ENCODE peak calls at places on chromosomes 11 and 22, in six cellular contexts. O is AG04449, A is fibroblast of pulmonary artery, R is DND-41, W is body of pancreas, H is IMR-90. Y is an unnamed sample.

GRCh38 chr22:23182289-23183106 is 2.2 kb downstream of the BCR start:
- DNase-seq in O (no peak), A (no peak), R (peak), W (peak), H (peak), Y (peak)

GRCh38 chr11:72048718-72049460 is 31.5 kb downstream of the NUMA1 start:
- DNase-seq in O (no peak), A (no peak), R (no peak), W (peak), H (no peak), Y (no peak)

GRCh38 chr11:27468209-27468608 is 4.4 kb downstream of the LGR4 start:
- DNase-seq in O (peak), A (peak), R (no peak), W (no peak), H (peak), Y (peak)

GRCh38 chr22:31626427-31627150 is 35.4 kb downstream of the PISD start:
- DNase-seq in O (no peak), A (peak), R (no peak), W (no peak), H (no peak), Y (no peak)

GRCh38 chr22:36086170-36086490 is 57.5 kb upstream of the RBFOX2 start:
- DNase-seq in O (no peak), A (no peak), R (no peak), W (no peak), H (no peak), Y (no peak)

GRCh38 chr11:122141757-122142156 is 25.7 kb upstream of the BLID start:
- DNase-seq in O (no peak), A (no peak), R (no peak), W (no peak), H (no peak), Y (peak)

GRCh38 chr11:11035331-11035730 is 177.5 kb upstream of the ZBED5 start:
- DNase-seq in O (no peak), A (no peak), R (no peak), W (no peak), H (no peak), Y (no peak)

GRCh38 chr22:38467904-38468760 is at the start of gene KDELR3:
- DNase-seq in O (no peak), A (peak), R (no peak), W (peak), H (peak), Y (peak)

GRCh38 chr22:29879738-29880137 is 3.2 kb upstream of the MTMR3 start:
- DNase-seq in O (no peak), A (no peak), R (peak), W (no peak), H (no peak), Y (peak)

GRCh38 chr22:23068832-23069385 is 1.4 kb upstream of the GNAZ start:
- DNase-seq in O (no peak), A (no peak), R (no peak), W (no peak), H (no peak), Y (no peak)

GRCh38 chr11:100789500-100789899 is 102.4 kb downstream of the ARHGAP42 start:
- DNase-seq in O (no peak), A (no peak), R (no peak), W (peak), H (peak), Y (peak)

GRCh38 chr11:1052133-1053011 is 15.9 kb upstream of the MUC6 start:
- DNase-seq in O (no peak), A (no peak), R (no peak), W (no peak), H (no peak), Y (no peak)

GRCh38 chr11:71207563-71207962 is 44.8 kb downstream of the SHANK2 start:
- DNase-seq in O (no peak), A (no peak), R (no peak), W (no peak), H (no peak), Y (no peak)

GRCh38 chr22:45587638-45588481 is 83.8 kb upstream of the ATXN10 start:
- DNase-seq in O (no peak), A (no peak), R (no peak), W (no peak), H (peak), Y (no peak)

GRCh38 chr11:116702772-116703360 is 69.9 kb downstream of the BUD13 start:
- DNase-seq in O (no peak), A (no peak), R (no peak), W (no peak), H (no peak), Y (no peak)

GRCh38 chr22:49979587-49980264 is 19.2 kb downstream of the PIM3 start:
- DNase-seq in O (no peak), A (peak), R (no peak), W (peak), H (no peak), Y (peak)

GRCh38 chr11:124983674-124984511 is 29.9 kb downstream of the CCDC15 start:
- DNase-seq in O (no peak), A (no peak), R (no peak), W (no peak), H (no peak), Y (no peak)

GRCh38 chr22:32308191-32308590 is 49.5 kb upstream of the RFPL3 start:
- DNase-seq in O (no peak), A (no peak), R (no peak), W (no peak), H (no peak), Y (no peak)

GRCh38 chr11:74288161-74288560 is 23.3 kb downstream of the P4HA3 start:
- DNase-seq in O (peak), A (peak), R (no peak), W (no peak), H (peak), Y (peak)

GRCh38 chr11:23284626-23285025 is 424.4 kb upstream of the CCDC179 start:
- DNase-seq in O (peak), A (peak), R (no peak), W (no peak), H (peak), Y (no peak)

GRCh38 chr11:108872781-108873291 is 208.0 kb downstream of the DDX10 start:
- DNase-seq in O (no peak), A (no peak), R (no peak), W (no peak), H (peak), Y (no peak)

GRCh38 chr11:59173964-59174663 is 2.2 kb downstream of the DTX4 start:
- DNase-seq in O (no peak), A (peak), R (no peak), W (peak), H (peak), Y (peak)

GRCh38 chr11:14269956-14270355 is 89.0 kb downstream of the RRAS2 start:
- DNase-seq in O (no peak), A (no peak), R (no peak), W (no peak), H (no peak), Y (peak)

DNA sequence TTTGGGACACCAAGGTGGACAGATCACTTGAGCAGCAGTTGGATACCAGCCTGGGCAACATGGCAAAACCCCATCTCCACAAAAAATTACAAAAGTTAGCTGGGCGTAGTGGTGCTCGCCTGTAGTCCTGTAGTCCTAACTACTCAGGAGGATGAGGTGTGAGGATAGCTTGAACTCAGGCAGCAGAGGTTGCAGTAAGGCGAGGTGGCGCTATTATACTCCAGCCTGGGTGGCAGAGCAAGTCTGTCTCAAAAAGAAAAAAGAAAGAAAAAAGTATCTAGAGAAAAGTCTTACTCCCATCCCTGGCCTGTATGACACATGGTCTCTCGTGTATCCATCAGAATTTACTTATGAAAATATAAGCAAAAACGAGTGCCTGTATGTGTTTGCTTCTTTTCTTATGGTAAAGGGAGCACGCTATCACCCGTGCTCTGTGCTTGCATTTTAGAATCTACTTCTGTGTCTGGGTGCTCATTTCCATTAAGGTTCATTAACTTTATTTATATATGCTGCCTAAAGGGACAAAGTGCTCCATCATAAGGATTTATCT is 15.4 kb upstream of the CPT1A start:
- DNase-seq in O (no peak), A (no peak), R (no peak), W (no peak), H (no peak), Y (no peak)
- H3K4me3 ChIP-seq in O (no peak), A (no peak), R (no peak), W (no peak), H (no peak), Y (no peak)

DNA sequence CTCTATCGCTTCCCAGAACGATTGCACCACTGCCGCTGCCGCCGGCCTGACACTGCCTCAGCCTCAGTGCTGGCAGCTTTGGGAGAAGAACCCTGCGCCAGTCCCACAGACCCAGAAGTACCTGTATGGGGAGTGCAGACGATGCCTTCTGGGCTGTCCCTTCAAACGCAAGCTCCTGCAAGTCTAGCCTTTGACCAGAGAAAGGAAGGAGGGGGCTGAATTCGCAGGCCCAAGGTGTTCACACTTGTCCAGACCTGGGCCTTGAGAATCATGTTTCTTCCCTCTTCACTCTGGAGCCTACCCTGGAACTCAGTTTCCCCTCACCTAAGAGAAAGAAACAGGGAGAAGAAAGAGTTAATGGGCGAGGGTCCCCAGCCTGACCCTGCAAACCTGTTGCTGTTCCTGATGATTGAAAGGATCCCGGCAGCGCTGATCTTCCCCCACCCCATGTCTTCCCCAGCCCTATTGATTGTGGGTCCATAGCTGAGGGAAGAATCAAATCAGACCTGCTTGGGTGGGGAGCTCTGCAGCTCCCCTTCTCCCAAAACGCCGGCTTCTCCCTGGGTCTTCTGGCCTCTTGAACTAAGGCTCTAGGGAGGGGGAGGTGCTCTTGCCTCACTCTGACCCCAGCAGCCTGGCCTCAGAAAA is 786 bp upstream of the MCAM start:
- DNase-seq in O (no peak), A (no peak), R (no peak), W (no peak), H (no peak), Y (no peak)
- H3K4me3 ChIP-seq in O (peak), A (no peak), R (no peak), W (no peak), H (no peak), Y (peak)

DNA sequence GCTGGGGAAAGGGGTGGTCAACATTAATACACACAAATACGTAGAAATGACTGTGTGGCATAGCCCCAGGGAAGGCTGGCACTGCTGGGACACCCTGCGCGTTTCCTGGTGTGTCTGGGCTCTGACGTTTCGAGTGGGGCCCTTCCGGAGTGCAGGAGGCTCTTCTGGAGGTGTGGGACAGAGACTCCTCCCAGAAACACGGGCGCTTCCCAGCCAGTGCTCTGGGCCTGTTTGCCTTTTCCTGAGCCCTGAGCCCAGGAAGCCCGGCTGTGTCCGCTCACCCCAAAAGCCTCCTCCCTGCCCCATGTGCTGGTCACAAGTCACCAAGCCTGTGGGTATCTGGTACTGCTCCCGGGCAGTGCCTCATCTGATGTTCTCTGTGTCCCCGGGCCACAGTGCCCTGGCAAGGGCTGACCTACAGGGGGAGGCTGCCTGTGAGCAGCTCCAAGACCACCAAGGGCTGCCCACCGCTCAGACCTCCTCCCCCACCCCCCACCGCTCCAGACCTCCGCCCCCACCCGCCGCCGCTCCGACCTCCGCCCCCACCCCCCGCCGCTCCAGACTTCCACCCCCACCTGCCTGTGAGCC is 1133.3 kb downstream of the BRD1 start:
- DNase-seq in O (no peak), A (no peak), R (no peak), W (no peak), H (no peak), Y (no peak)
- H3K4me3 ChIP-seq in O (no peak), A (no peak), R (no peak), W (no peak), H (no peak), Y (no peak)

GRCh38 chr11:133842053-133842452 is 3.3 kb downstream of the SPATA19 start:
- DNase-seq in O (no peak), A (no peak), R (no peak), W (no peak), H (no peak), Y (no peak)
- H3K4me3 ChIP-seq in O (no peak), A (no peak), R (no peak), W (no peak), H (no peak), Y (no peak)